ENCODE peak calls at places on chromosomes 4 and X, in four cellular contexts. D is Daoy, K is mesothelial cell of epicardium, W is T-helper 9 cell. Q is an unnamed sample.

GRCh38 chrX:42399632-42400024 is 378.3 kb downstream of the PPP1R2C start:
- DNase-seq in D (no peak), K (no peak), W (no peak), Q (peak; percentile 4)

GRCh38 chrX:153772608-153773217 is 8.1 kb upstream of the SRPK3 start:
- DNase-seq in K (no peak), W (no peak), D (no peak), Q (no peak)

GRCh38 chr4:131547506-131547981 is 1601.5 kb upstream of the PCDH10 start:
- DNase-seq in D (no peak), K (no peak), W (no peak), Q (no peak)

GRCh38 chr4:6720202-6720699 is 4.3 kb downstream of the BLOC1S4 start:
- DNase-seq in K (peak; percentile 97), W (peak; percentile 89), D (peak; percentile 78), Q (peak; percentile 69)

GRCh38 chrX:97529801-97530200 is 646.1 kb downstream of the RPA4 start:
- DNase-seq in W (no peak), D (no peak), K (no peak), Q (no peak)

GRCh38 chr4:125728568-125728967 is 413.8 kb downstream of the FAT4 start:
- DNase-seq in K (no peak), D (peak; percentile 69), W (no peak), Q (peak; percentile 81)

GRCh38 chrX:35006361-35006760 is 63.8 kb downstream of the FAM47B start:
- DNase-seq in D (no peak), W (no peak), K (no peak), Q (no peak)

GRCh38 chrX:135981010-135981409 is 4.2 kb upstream of the SLC9A6 start:
- DNase-seq in D (no peak), K (no peak), W (no peak), Q (no peak)

GRCh38 chr4:15837591-15837990 is 59.5 kb downstream of the CD38 start:
- DNase-seq in K (no peak), D (no peak), W (no peak), Q (no peak)

GRCh38 chr4:83905952-83906351 is 370.0 kb downstream of the GPAT3 start:
- DNase-seq in D (peak; percentile 23), K (no peak), W (no peak), Q (peak; percentile 37)

GRCh38 chr4:182969651-182970279 is 52.6 kb upstream of the DCTD start:
- DNase-seq in D (no peak), W (no peak), K (no peak), Q (no peak)

Q was measured in H4.